ENCODE peak calls at places on chromosomes 12 and 14, in seven cellular contexts. T is astrocyte of the spinal cord, B is transverse colon, N is H9, J is MM.1S, H is choroid plexus epithelial cell, K is tibial artery. A is an unnamed sample.

GRCh38 chr14:102094101-102094500 is 7.3 kb upstream of the HSP90AA1 start:
- DNase-seq in T (no peak), B (no peak), J (no peak), H (no peak), N (no peak), K (no peak), A (no peak)

GRCh38 chr14:81070511-81070910 is 115.1 kb downstream of the TSHR start:
- DNase-seq in N (no peak), H (no peak), J (no peak), B (no peak), K (no peak), T (no peak), A (no peak)

GRCh38 chr12:15364221-15365170 is 42.2 kb downstream of the PTPRO start:
- DNase-seq in K (no peak), B (no peak), H (no peak), J (no peak), N (no peak), T (peak), A (no peak)

GRCh38 chr12:56010112-56010570 is 10.7 kb upstream of the IKZF4 start:
- DNase-seq in B (no peak), T (no peak), H (no peak), J (no peak), N (no peak), K (no peak), A (no peak)

GRCh38 chr12:106302401-106303201 is at the start of gene TCP11L2:
- DNase-seq in B (peak), K (peak), H (peak), N (peak), J (peak), T (peak), A (peak)

GRCh38 chr12:78914859-78915331 is 50.3 kb downstream of the SYT1 start:
- DNase-seq in B (no peak), H (no peak), K (no peak), N (peak), T (no peak), J (peak), A (no peak)

GRCh38 chr12:2291182-2291832 is 238.5 kb downstream of the CACNA1C start:
- DNase-seq in K (no peak), T (peak), H (peak), J (peak), N (peak), B (peak), A (no peak)

GRCh38 chr12:109115758-109116610 is at the start of gene ACACB:
- DNase-seq in T (no peak), B (peak), K (peak), N (no peak), H (peak), J (no peak), A (no peak)

GRCh38 chr14:24316597-24316950 is 5.3 kb downstream of the LTB4R start:
- DNase-seq in T (no peak), K (no peak), N (no peak), B (no peak), J (no peak), H (no peak), A (no peak)

GRCh38 chr14:55574988-55575387 is 5.0 kb upstream of the KTN1 start:
- DNase-seq in K (no peak), H (no peak), T (no peak), J (no peak), N (no peak), B (no peak), A (no peak)

GRCh38 chr12:91948504-91948903 is 197.1 kb downstream of the BTG1 start:
- DNase-seq in T (no peak), N (no peak), J (no peak), K (no peak), B (peak), H (no peak), A (no peak)

GRCh38 chr12:69875416-69875815 is 50.4 kb downstream of the MYRFL start:
- DNase-seq in H (no peak), T (no peak), K (no peak), J (no peak), B (no peak), N (no peak), A (no peak)

GRCh38 chr14:74251546-74252030 is 12.3 kb downstream of the VSX2 start:
- DNase-seq in B (peak), N (peak), H (peak), J (peak), K (peak), T (peak), A (no peak)

GRCh38 chr12:51320695-51321320 is 3.2 kb downstream of the BIN2 start:
- DNase-seq in B (peak), T (no peak), J (peak), H (peak), K (no peak), N (peak), A (no peak)

GRCh38 chr12:132172619-132173018 is 28.4 kb downstream of the NOC4L start:
- DNase-seq in B (no peak), K (no peak), J (no peak), N (no peak), T (no peak), H (no peak), A (no peak)

GRCh38 chr14:100554082-100554677 is 33.0 kb downstream of the BEGAIN start:
- DNase-seq in H (no peak), K (no peak), J (no peak), B (peak), N (no peak), T (no peak), A (no peak)

GRCh38 chr12:64187370-64187769 is 34.7 kb downstream of the KICS2 start:
- DNase-seq in B (no peak), J (no peak), T (peak), K (no peak), N (no peak), H (peak), A (no peak)

DNA sequence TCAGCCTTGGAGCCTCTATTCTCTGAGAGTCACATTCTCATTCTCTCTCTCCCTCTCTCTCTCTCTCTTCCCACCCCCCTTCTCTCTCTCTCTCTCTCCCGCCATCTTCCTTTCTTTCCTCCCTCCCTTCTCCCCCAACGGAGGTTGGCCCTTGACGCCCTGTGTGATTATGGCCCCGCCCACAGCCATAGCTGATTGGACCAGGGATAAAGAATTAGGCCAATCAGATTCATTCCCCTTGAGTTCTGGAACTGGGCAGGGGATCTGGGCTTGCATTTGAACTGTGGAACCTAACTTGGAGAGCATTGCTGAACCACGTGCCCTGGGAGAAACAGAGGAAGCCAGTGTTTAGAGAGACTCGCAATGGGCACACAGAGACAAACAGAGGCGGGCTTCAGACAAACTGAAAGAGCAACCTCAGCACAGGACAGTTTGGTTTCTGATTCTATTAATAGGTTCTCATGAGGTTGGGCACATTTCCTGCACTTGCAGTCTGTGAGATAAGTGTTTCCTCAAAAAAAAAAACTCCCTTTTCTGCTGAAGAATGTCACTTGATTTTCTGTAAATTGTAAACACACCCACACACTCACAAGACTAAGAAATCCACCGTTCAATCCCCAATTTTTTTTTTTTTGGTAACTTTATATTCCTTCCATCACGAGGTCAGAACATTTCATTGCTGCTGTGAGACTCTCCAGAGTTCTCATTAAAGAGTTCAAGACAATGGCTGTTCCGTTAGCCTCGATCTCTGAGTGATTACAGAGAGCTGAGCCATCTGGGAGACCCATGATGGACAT is 3.6 kb upstream of the P2RX7 start:
- DNase-seq in H (peak), K (peak), B (peak), T (peak), J (peak), N (peak), A (peak)
- TF ChIP-seq CTCF in H (no peak), K (no peak), B (no peak), T (no peak), J (no peak), N (no peak), A (no peak)

GRCh38 chr14:104685216-104685997 is 4.0 kb upstream of the INF2 start:
- DNase-seq in J (no peak), N (no peak), K (no peak), B (no peak), T (no peak), H (peak), A (no peak)
- TF ChIP-seq CTCF in J (no peak), N (peak), K (no peak), B (no peak), T (peak), H (peak), A (no peak)

GRCh38 chr14:91380610-91381371 is 36.8 kb downstream of the CCDC88C start:
- DNase-seq in H (peak), T (peak), B (peak), N (no peak), K (no peak), J (no peak), A (no peak)

GRCh38 chr14:91382712-91383111 is 34.9 kb downstream of the CCDC88C start:
- DNase-seq in T (no peak), B (no peak), H (no peak), N (no peak), J (no peak), K (no peak), A (no peak)

GRCh38 chr14:91385227-91385626 is 32.4 kb downstream of the CCDC88C start:
- DNase-seq in K (no peak), B (no peak), N (no peak), T (no peak), H (no peak), J (no peak), A (no peak)

GRCh38 chr14:91381801-91382670 is 35.6 kb downstream of the CCDC88C start:
- DNase-seq in H (no peak), J (no peak), N (no peak), T (no peak), K (no peak), B (no peak), A (no peak)

GRCh38 chr14:91383439-91383838 is 34.2 kb downstream of the CCDC88C start:
- DNase-seq in B (no peak), K (no peak), H (no peak), J (no peak), N (no peak), T (no peak), A (no peak)
- TF ChIP-seq CTCF in B (no peak), K (no peak), H (no peak), J (no peak), N (no peak), T (no peak), A (no peak)

GRCh38 chr12:130436741-130437501 is 99.2 kb downstream of the PIWIL1 start:
- DNase-seq in B (no peak), N (no peak), K (peak), T (no peak), J (no peak), H (no peak), A (no peak)
- TF ChIP-seq CTCF in B (no peak), N (no peak), K (no peak), T (no peak), J (no peak), H (no peak), A (no peak)

DNA sequence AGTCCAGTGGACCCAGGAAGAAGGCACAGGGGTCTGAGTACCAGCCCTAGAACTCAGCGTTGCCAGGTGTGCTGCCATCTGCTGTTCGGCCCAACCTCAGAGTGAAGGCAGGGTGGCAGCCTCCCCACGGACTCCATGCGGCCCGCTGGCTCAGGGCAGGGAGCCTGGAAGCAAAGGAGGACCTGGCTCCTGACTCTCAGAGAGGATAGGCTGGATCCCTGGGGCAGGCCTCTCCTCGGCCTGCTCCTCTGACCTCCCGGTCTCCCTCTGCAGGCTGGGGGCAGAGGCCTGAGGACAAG is 10.1 kb downstream of the MCRS1 start:
- DNase-seq in H (no peak), T (no peak), N (no peak), B (no peak), J (no peak), K (no peak), A (no peak)
- TF ChIP-seq CTCF in H (peak), T (peak), N (no peak), B (no peak), J (no peak), K (no peak), A (no peak)

A was measured in omental fat pad.